ENCODE peak calls at places on chromosomes 3 and 15, in four cellular contexts. One of them, this sample, is unnamed.

GRCh38 chr3:44045476-44046275 is 196.0 kb upstream of the TOPAZ1 start:
- DNase-seq in brain microvascular endothelial cell: peak
- DNase-seq in foreskin fibroblast: no peak
- DNase-seq in A549: no peak
- DNase-seq in this sample: peak

GRCh38 chr15:76169013-76169412 is 109.2 kb downstream of the TMEM266 start:
- DNase-seq in A549: peak
- DNase-seq in brain microvascular endothelial cell: peak
- DNase-seq in foreskin fibroblast: peak
- DNase-seq in this sample: peak

GRCh38 chr3:6860911-6861330 is at the start of gene GRM7:
- DNase-seq in foreskin fibroblast: no peak
- DNase-seq in brain microvascular endothelial cell: no peak
- DNase-seq in A549: no peak
- DNase-seq in this sample: no peak

GRCh38 chr3:66609660-66610547 is 109.1 kb upstream of the LRIG1 start:
- DNase-seq in A549: peak
- DNase-seq in foreskin fibroblast: no peak
- DNase-seq in brain microvascular endothelial cell: peak
- DNase-seq in this sample: peak

GRCh38 chr3:32593903-32594525 is 23.4 kb upstream of the DYNC1LI1 start:
- DNase-seq in foreskin fibroblast: peak
- DNase-seq in brain microvascular endothelial cell: no peak
- DNase-seq in A549: no peak
- DNase-seq in this sample: peak

GRCh38 chr3:21734746-21735145 is 16.3 kb downstream of the ZNF385D start:
- DNase-seq in foreskin fibroblast: peak
- DNase-seq in brain microvascular endothelial cell: no peak
- DNase-seq in A549: no peak
- DNase-seq in this sample: no peak

GRCh38 chr3:114856867-114857266 is 290.2 kb downstream of the ZBTB20 start:
- DNase-seq in foreskin fibroblast: no peak
- DNase-seq in brain microvascular endothelial cell: no peak
- DNase-seq in A549: no peak
- DNase-seq in this sample: no peak

GRCh38 chr3:175059788-175060187 is 200.7 kb downstream of the NAALADL2 start:
- DNase-seq in A549: no peak
- DNase-seq in brain microvascular endothelial cell: no peak
- DNase-seq in foreskin fibroblast: no peak
- DNase-seq in this sample: no peak

GRCh38 chr15:95995375-95996168 is 334.9 kb upstream of the NR2F2 start:
- DNase-seq in A549: no peak
- DNase-seq in brain microvascular endothelial cell: no peak
- DNase-seq in foreskin fibroblast: peak
- DNase-seq in this sample: no peak

GRCh38 chr15:35003928-35004327 is 15.8 kb upstream of the ZNF770 start:
- DNase-seq in foreskin fibroblast: no peak
- DNase-seq in A549: no peak
- DNase-seq in brain microvascular endothelial cell: no peak
- DNase-seq in this sample: no peak

GRCh38 chr3:188455748-188456147 is 301.8 kb downstream of the LPP start:
- DNase-seq in A549: no peak
- DNase-seq in brain microvascular endothelial cell: no peak
- DNase-seq in foreskin fibroblast: no peak
- DNase-seq in this sample: no peak

GRCh38 chr3:119388577-119388976 is 74.8 kb downstream of the TMEM39A start:
- DNase-seq in foreskin fibroblast: no peak
- DNase-seq in A549: no peak
- DNase-seq in brain microvascular endothelial cell: no peak
- DNase-seq in this sample: no peak
- TF ChIP-seq CTCF in foreskin fibroblast: no peak
- TF ChIP-seq CTCF in A549: no peak
- TF ChIP-seq CTCF in brain microvascular endothelial cell: peak
- TF ChIP-seq CTCF in this sample: peak

DNA sequence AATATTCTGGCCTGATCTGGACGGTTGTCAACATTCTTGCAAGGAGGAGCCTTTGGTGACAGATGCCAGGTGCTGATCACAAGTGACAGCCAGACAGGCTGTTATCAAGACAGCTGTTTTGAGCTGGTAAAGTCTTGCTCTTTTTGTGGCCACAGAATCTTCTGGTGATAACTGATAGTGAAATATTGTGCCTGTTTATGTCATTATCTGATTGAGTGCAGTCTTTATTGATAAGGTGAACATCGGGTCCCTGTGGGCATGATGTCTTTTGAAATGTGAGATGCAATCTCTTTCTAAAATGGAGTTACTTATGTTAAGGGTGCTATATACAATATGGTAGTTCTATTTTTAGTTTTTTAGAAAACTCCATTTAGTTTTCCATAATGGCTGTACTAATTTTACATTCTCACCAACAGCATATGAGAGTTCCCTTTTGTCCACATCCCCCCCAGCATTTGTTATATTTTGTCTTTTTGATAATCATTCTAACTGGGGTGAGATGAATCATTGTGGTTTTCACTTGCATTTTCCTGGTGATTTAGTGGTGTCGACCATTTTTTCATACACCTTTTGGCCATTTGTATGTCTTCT is 10.7 kb downstream of the CEP63 start:
- DNase-seq in foreskin fibroblast: no peak
- DNase-seq in brain microvascular endothelial cell: no peak
- DNase-seq in A549: no peak
- DNase-seq in this sample: peak
- H3K4me3 ChIP-seq in foreskin fibroblast: no peak
- H3K4me3 ChIP-seq in brain microvascular endothelial cell: no peak
- H3K4me3 ChIP-seq in A549: no peak
- H3K4me3 ChIP-seq in this sample: no peak

GRCh38 chr3:122558605-122559004 is 5.5 kb downstream of the PARP9 start:
- DNase-seq in foreskin fibroblast: no peak
- DNase-seq in brain microvascular endothelial cell: no peak
- DNase-seq in A549: no peak
- DNase-seq in this sample: no peak

GRCh38 chr3:122563717-122564025 is 429 bp downstream of the PARP9 start:
- DNase-seq in foreskin fibroblast: no peak
- DNase-seq in A549: no peak
- DNase-seq in brain microvascular endothelial cell: no peak
- DNase-seq in this sample: no peak

GRCh38 chr3:122562923-122563716 is 980 bp downstream of the PARP9 start:
- DNase-seq in A549: no peak
- DNase-seq in foreskin fibroblast: no peak
- DNase-seq in brain microvascular endothelial cell: no peak
- DNase-seq in this sample: no peak

GRCh38 chr3:122559906-122560305 is 4.2 kb downstream of the PARP9 start:
- DNase-seq in A549: no peak
- DNase-seq in foreskin fibroblast: no peak
- DNase-seq in brain microvascular endothelial cell: no peak
- DNase-seq in this sample: peak

DNA sequence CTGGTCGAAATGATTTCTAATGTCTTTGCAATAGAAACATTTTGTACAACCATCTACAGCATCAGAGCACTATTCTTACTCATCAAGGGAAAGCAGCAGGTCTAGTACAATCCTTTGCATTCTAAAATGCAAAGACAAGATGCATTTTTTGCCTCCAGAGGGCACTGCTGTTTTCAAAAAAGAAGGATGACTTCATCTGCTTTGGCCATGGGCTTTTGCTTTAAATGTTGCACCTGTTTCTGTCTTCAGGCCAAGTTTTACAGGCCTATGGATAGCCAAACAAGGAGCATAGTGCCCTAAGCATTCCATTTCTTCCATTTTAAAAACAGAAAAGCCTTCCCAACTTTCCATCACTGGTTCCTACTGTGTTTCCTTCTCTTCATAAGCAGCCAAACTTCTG is 3.4 kb downstream of the PARP9 start:
- DNase-seq in foreskin fibroblast: peak
- DNase-seq in A549: peak
- DNase-seq in brain microvascular endothelial cell: peak
- DNase-seq in this sample: peak
- TF ChIP-seq CTCF in foreskin fibroblast: peak
- TF ChIP-seq CTCF in A549: peak
- TF ChIP-seq CTCF in brain microvascular endothelial cell: peak
- TF ChIP-seq CTCF in this sample: peak

DNA sequence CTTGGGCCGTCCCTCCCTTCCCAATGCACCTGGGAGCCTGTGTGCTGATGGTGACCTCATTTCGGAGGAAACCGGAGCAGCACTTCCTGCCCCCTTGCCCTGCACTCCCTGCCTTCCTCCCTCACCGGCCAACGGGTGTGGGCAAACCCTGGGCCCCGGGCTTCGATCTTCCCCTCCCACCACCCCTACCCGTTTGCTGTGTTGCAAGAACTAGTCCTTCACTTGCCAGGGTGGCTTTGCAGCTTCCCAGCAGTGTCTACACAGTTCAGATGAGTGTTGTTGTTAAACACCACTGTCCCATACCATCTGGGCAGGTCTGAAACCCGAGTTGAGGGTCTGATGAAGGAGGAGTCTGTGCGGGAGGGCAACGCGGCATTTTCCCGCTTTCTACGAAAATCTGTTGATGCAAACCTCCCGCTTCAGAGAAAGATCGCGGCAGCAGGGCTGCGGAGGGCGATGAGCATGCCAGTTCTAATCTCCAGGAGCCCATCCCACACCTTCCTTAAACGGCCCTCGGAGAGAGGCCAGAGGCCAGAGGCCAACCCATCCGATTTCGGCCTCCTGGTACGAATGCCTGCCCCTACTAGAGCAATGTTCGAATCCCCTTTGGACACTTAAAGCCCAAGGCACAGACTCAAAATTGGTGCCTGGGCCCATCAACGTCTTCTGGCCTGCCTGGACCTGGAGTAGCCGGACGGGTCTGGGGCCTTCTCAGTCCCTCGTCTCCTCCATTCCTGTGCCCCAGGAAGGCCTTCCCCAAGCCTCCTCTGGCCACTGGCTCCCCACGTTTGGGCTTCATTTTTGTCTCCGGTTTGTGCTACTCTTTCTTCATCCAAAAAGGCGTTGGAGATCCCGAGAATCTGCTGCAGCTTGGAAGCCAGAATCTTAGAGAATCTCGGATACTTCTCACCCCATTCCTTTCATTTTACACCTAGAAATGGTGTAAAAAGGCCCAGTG is 35.8 kb upstream of the POLG start:
- DNase-seq in A549: no peak
- DNase-seq in brain microvascular endothelial cell: no peak
- DNase-seq in foreskin fibroblast: no peak
- DNase-seq in this sample: no peak
- H3K4me3 ChIP-seq in A549: no peak
- H3K4me3 ChIP-seq in brain microvascular endothelial cell: no peak
- H3K4me3 ChIP-seq in foreskin fibroblast: no peak
- H3K4me3 ChIP-seq in this sample: no peak

This sample was measured in choroid plexus epithelial cell.